ENCODE peak calls at places on chromosomes 16 and 17, in seven cellular contexts. Q is WTC11, S is fibroblast of pulmonary artery, X is left lung, T is AG09319, D is breast epithelium, R is glutamatergic neuron. J is an unnamed sample.

GRCh38 chr16:1105888-1106620 is 10.0 kb upstream of the C1QTNF8 start:
- DNase-seq in R (peak; percentile 88), D (peak; percentile 35), T (peak; percentile 2), X (peak; percentile 46), Q (peak; percentile 86), S (peak; percentile 57), J (no peak)

GRCh38 chr17:77228224-77229215 is 87.8 kb downstream of the SEC14L1 start:
- DNase-seq in Q (no peak), S (no peak), T (no peak), D (no peak), R (no peak), X (no peak), J (no peak)

GRCh38 chr16:61313931-61314330 is 722.3 kb downstream of the CDH8 start:
- DNase-seq in T (no peak), R (no peak), S (no peak), X (no peak), D (no peak), Q (no peak), J (no peak)

GRCh38 chr17:78173025-78173715 is 4.8 kb downstream of the SYNGR2 start:
- DNase-seq in T (no peak), Q (no peak), R (no peak), D (no peak), S (no peak), X (no peak), J (no peak)

GRCh38 chr17:75102385-75102821 is 7.4 kb upstream of the ARMC7 start:
- DNase-seq in S (no peak), D (no peak), Q (no peak), X (no peak), T (no peak), R (no peak), J (no peak)

GRCh38 chr16:81394966-81395655 is 49.5 kb upstream of the CMIP start:
- DNase-seq in Q (no peak), X (no peak), S (peak; percentile 68), D (no peak), R (no peak), T (no peak), J (no peak)

GRCh38 chr17:68776451-68776850 is 175.3 kb upstream of the FAM20A start:
- DNase-seq in X (no peak), T (no peak), D (no peak), S (no peak), R (no peak), Q (no peak), J (no peak)

GRCh38 chr17:35166526-35166925 is 18.9 kb downstream of the UNC45B start:
- DNase-seq in R (no peak), D (no peak), Q (no peak), X (no peak), T (no peak), S (no peak), J (no peak)

DNA sequence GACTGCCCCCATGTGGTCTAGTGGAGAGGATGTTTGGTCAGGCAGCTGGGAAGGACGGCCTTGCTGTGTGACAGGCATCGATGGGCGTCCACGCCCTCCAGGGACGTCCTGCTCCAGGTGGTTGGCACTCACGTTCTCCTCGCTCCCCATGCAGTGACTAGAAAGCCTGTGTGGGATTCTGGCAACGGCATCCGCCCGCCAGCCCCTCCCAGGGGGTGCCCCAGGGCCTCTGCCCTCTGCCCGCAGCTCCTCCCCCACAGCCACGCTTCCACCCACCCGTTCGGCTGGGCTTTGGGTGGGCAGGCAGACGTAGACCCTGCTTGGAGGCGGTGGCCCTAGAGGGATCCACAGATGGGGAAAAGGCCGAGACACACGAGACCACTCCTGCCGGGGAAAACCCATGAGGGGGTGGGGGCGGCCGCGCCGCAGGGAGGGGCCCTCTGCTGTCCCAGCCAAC is 4.7 kb upstream of the IL17C start:
- DNase-seq in X (no peak), D (no peak), S (peak; percentile 31), Q (peak; percentile 67), T (no peak), R (peak; percentile 67), J (peak; percentile 51)
- TF ChIP-seq CTCF in X (no peak), D (no peak), S (peak; percentile 35), Q (no peak), T (peak; percentile 21), R (no peak), J (peak; percentile 70)

GRCh38 chr17:50176559-50177471 is 11.0 kb downstream of the SGCA start:
- DNase-seq in S (no peak), Q (no peak), R (peak; percentile 15), D (no peak), X (no peak), T (no peak), J (no peak)
- TF ChIP-seq CTCF in S (no peak), Q (no peak), R (no peak), D (no peak), X (no peak), T (no peak), J (no peak)

DNA sequence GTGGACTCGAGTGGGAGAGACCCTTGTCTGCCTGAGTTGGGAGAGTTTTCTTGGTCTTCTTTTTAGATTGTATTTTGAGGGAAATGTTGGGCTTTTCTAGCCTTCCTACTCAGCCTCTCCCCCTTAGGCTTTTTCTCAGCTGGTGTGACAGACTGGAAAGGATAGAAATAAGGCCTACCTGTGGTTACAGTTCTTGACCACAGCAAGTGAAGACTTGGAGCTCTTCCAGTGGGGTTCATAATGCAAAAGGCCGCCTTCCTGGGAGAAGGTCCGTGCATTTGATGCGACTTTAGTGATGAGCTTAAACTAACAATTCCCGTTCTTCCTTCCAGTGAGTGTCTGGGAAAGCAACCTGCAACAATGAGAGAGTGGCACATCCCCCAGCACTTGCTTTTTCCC is 56.8 kb downstream of the B9D1 start:
- DNase-seq in R (no peak), S (no peak), D (no peak), X (no peak), Q (no peak), T (no peak), J (no peak)
- TF ChIP-seq CTCF in R (no peak), S (no peak), D (no peak), X (no peak), Q (no peak), T (no peak), J (no peak)

DNA sequence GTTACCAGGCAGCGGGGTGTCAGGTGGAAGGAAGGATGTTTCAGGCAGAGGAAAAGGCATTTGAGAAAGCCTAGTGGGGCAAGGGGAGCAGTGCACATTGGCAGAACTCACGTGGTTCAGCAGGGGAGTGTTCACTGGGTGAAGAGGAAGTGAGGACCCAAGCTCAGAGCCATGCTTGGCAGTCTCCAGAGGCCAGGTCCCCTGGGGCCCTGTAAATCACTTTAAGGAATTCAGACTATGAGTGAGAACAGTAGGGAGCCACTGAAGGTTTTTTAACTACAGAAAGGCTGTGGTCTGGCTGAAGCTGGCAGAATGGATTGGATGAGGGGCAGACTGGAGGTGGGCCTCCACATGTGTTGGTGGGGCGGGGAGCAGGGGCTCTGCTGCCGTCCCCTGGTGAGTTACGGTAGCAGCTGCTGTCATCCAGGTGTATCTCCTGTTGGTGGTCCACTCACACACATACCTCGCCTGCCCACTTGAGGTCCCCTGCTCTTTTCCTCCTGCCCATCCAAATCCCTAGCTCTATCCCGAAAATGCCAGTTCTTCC is 5.1 kb downstream of the CLEC16A start:
- DNase-seq in Q (peak; percentile 59), R (no peak), D (no peak), T (no peak), X (peak; percentile 61), S (peak; percentile 39), J (no peak)
- TF ChIP-seq CTCF in Q (no peak), R (peak; percentile 21), D (no peak), T (no peak), X (no peak), S (no peak), J (no peak)

DNA sequence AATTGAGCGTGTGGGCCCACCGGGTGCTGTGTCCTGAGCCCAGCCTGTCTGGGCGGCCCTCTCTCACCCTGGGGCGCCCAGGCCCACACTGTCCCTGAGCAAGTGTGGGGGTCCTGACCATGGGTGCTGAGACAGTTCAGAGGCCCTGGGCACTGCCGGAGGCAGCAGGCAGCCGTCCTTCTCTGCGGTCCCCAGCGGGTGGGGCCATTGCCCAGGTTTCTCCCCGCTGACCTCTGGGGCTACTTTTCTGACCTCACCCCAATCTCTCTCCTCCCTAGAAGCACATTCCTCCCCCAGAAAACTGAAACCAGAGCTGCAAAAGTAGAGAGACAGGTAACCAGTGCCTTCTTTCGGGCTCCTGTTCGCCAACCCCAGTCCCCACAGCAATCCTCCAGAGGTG is 36.0 kb upstream of the PVALEF start:
- DNase-seq in Q (peak; percentile 52), X (no peak), R (no peak), T (no peak), D (no peak), S (no peak), J (no peak)
- TF ChIP-seq CTCF in Q (no peak), X (no peak), R (no peak), T (no peak), D (no peak), S (no peak), J (peak; percentile 21)

J was measured in kidney epithelial cell.